ENCODE peak calls at places on chromosomes 2 and 18, in ten cellular contexts. One of them, this sample, is unnamed.

GRCh38 chr2:71100195-71100964 is 29.6 kb downstream of the MCEE start:
- DNase-seq in HCT116: peak; percentile 51
- DNase-seq in keratinocyte: peak; percentile 17
- DNase-seq in mammary epithelial cell: peak; percentile 48
- DNase-seq in K562: peak; percentile 85
- DNase-seq in fibroblast of lung: peak; percentile 74
- DNase-seq in A549: peak; percentile 74
- DNase-seq in OCI-LY7: peak; percentile 52
- DNase-seq in HepG2: peak; percentile 57
- DNase-seq in PC-3: peak; percentile 74
- DNase-seq in this sample: peak; percentile 92

GRCh38 chr2:178277741-178278197 is 83.5 kb downstream of the OSBPL6 start:
- DNase-seq in HCT116: no peak
- DNase-seq in keratinocyte: no peak
- DNase-seq in mammary epithelial cell: no peak
- DNase-seq in K562: peak; percentile 64
- DNase-seq in fibroblast of lung: peak; percentile 15
- DNase-seq in A549: no peak
- DNase-seq in OCI-LY7: no peak
- DNase-seq in HepG2: peak; percentile 86
- DNase-seq in PC-3: no peak
- DNase-seq in this sample: no peak

GRCh38 chr18:45517181-45517741 is 98.0 kb upstream of the SLC14A2 start:
- DNase-seq in HCT116: no peak
- DNase-seq in keratinocyte: no peak
- DNase-seq in mammary epithelial cell: no peak
- DNase-seq in K562: no peak
- DNase-seq in fibroblast of lung: peak; percentile 59
- DNase-seq in A549: no peak
- DNase-seq in OCI-LY7: no peak
- DNase-seq in HepG2: no peak
- DNase-seq in PC-3: no peak
- DNase-seq in this sample: no peak

GRCh38 chr2:235729182-235729929 is 235.5 kb downstream of the AGAP1 start:
- DNase-seq in HCT116: no peak
- DNase-seq in keratinocyte: no peak
- DNase-seq in mammary epithelial cell: no peak
- DNase-seq in K562: no peak
- DNase-seq in fibroblast of lung: no peak
- DNase-seq in A549: no peak
- DNase-seq in OCI-LY7: no peak
- DNase-seq in HepG2: no peak
- DNase-seq in PC-3: no peak
- DNase-seq in this sample: no peak

GRCh38 chr2:147033046-147033445 is 811.8 kb upstream of the ACVR2A start:
- DNase-seq in HCT116: no peak
- DNase-seq in keratinocyte: no peak
- DNase-seq in mammary epithelial cell: no peak
- DNase-seq in K562: no peak
- DNase-seq in fibroblast of lung: no peak
- DNase-seq in A549: no peak
- DNase-seq in OCI-LY7: no peak
- DNase-seq in HepG2: no peak
- DNase-seq in PC-3: peak; percentile 77
- DNase-seq in this sample: no peak

GRCh38 chr2:112480540-112481049 is 1.4 kb upstream of the TTL start:
- DNase-seq in HCT116: no peak
- DNase-seq in keratinocyte: no peak
- DNase-seq in mammary epithelial cell: no peak
- DNase-seq in K562: peak; percentile 38
- DNase-seq in fibroblast of lung: no peak
- DNase-seq in A549: peak; percentile 53
- DNase-seq in OCI-LY7: no peak
- DNase-seq in HepG2: peak; percentile 24
- DNase-seq in PC-3: no peak
- DNase-seq in this sample: no peak

GRCh38 chr2:99615247-99615771 is 125.5 kb upstream of the REV1 start:
- DNase-seq in HCT116: peak; percentile 21
- DNase-seq in keratinocyte: no peak
- DNase-seq in mammary epithelial cell: no peak
- DNase-seq in K562: no peak
- DNase-seq in fibroblast of lung: no peak
- DNase-seq in A549: peak; percentile 30
- DNase-seq in OCI-LY7: no peak
- DNase-seq in HepG2: peak; percentile 33
- DNase-seq in PC-3: peak; percentile 16
- DNase-seq in this sample: no peak

GRCh38 chr2:228768818-228769217 is 502.3 kb downstream of the PID1 start:
- DNase-seq in HCT116: no peak
- DNase-seq in keratinocyte: no peak
- DNase-seq in mammary epithelial cell: peak; percentile 45
- DNase-seq in K562: no peak
- DNase-seq in fibroblast of lung: peak; percentile 91
- DNase-seq in A549: no peak
- DNase-seq in OCI-LY7: no peak
- DNase-seq in HepG2: no peak
- DNase-seq in PC-3: peak; percentile 72
- DNase-seq in this sample: no peak

GRCh38 chr2:109614715-109615636 is 812 bp downstream of the SOWAHC start:
- DNase-seq in HCT116: no peak
- DNase-seq in keratinocyte: no peak
- DNase-seq in mammary epithelial cell: peak; percentile 37
- DNase-seq in K562: no peak
- DNase-seq in fibroblast of lung: no peak
- DNase-seq in A549: peak; percentile 31
- DNase-seq in OCI-LY7: no peak
- DNase-seq in HepG2: no peak
- DNase-seq in PC-3: no peak
- DNase-seq in this sample: peak; percentile 63

GRCh38 chr2:109284816-109285215 is 155.8 kb downstream of the SH3RF3 start:
- DNase-seq in HCT116: no peak
- DNase-seq in keratinocyte: no peak
- DNase-seq in mammary epithelial cell: no peak
- DNase-seq in K562: no peak
- DNase-seq in fibroblast of lung: peak; percentile 86
- DNase-seq in A549: no peak
- DNase-seq in OCI-LY7: no peak
- DNase-seq in HepG2: no peak
- DNase-seq in PC-3: no peak
- DNase-seq in this sample: peak; percentile 74

GRCh38 chr2:180742809-180743208 is 237.6 kb upstream of the UBE2E3 start:
- DNase-seq in HCT116: no peak
- DNase-seq in keratinocyte: peak; percentile 60
- DNase-seq in mammary epithelial cell: peak; percentile 70
- DNase-seq in K562: no peak
- DNase-seq in fibroblast of lung: no peak
- DNase-seq in A549: peak; percentile 67
- DNase-seq in OCI-LY7: no peak
- DNase-seq in HepG2: peak; percentile 34
- DNase-seq in PC-3: peak; percentile 87
- DNase-seq in this sample: no peak

GRCh38 chr2:136212426-136213378 is 94.8 kb upstream of the CXCR4 start:
- DNase-seq in HCT116: no peak
- DNase-seq in keratinocyte: no peak
- DNase-seq in mammary epithelial cell: no peak
- DNase-seq in K562: no peak
- DNase-seq in fibroblast of lung: no peak
- DNase-seq in A549: no peak
- DNase-seq in OCI-LY7: peak; percentile 79
- DNase-seq in HepG2: no peak
- DNase-seq in PC-3: no peak
- DNase-seq in this sample: no peak

GRCh38 chr2:190670182-190670946 is 21.5 kb downstream of the NAB1 start:
- DNase-seq in HCT116: no peak
- DNase-seq in keratinocyte: no peak
- DNase-seq in mammary epithelial cell: no peak
- DNase-seq in K562: no peak
- DNase-seq in fibroblast of lung: no peak
- DNase-seq in A549: no peak
- DNase-seq in OCI-LY7: no peak
- DNase-seq in HepG2: no peak
- DNase-seq in PC-3: no peak
- DNase-seq in this sample: no peak

GRCh38 chr2:97931118-97931850 is 64.5 kb downstream of the TMEM131 start:
- DNase-seq in HCT116: no peak
- DNase-seq in keratinocyte: no peak
- DNase-seq in mammary epithelial cell: no peak
- DNase-seq in K562: no peak
- DNase-seq in fibroblast of lung: no peak
- DNase-seq in A549: no peak
- DNase-seq in OCI-LY7: peak; percentile 71
- DNase-seq in HepG2: no peak
- DNase-seq in PC-3: no peak
- DNase-seq in this sample: no peak

GRCh38 chr2:100059638-100060037 is 82.8 kb downstream of the AFF3 start:
- DNase-seq in HCT116: no peak
- DNase-seq in keratinocyte: no peak
- DNase-seq in mammary epithelial cell: no peak
- DNase-seq in K562: no peak
- DNase-seq in fibroblast of lung: no peak
- DNase-seq in A549: no peak
- DNase-seq in OCI-LY7: no peak
- DNase-seq in HepG2: no peak
- DNase-seq in PC-3: no peak
- DNase-seq in this sample: no peak

GRCh38 chr18:3463052-3463451 is 13.1 kb downstream of the TGIF1 start:
- DNase-seq in HCT116: no peak
- DNase-seq in keratinocyte: no peak
- DNase-seq in mammary epithelial cell: no peak
- DNase-seq in K562: no peak
- DNase-seq in fibroblast of lung: peak; percentile 48
- DNase-seq in A549: no peak
- DNase-seq in OCI-LY7: no peak
- DNase-seq in HepG2: no peak
- DNase-seq in PC-3: no peak
- DNase-seq in this sample: no peak

GRCh38 chr2:118269408-118270051 is 181.3 kb downstream of the INSIG2 start:
- DNase-seq in HCT116: no peak
- DNase-seq in keratinocyte: no peak
- DNase-seq in mammary epithelial cell: no peak
- DNase-seq in K562: peak; percentile 14
- DNase-seq in fibroblast of lung: no peak
- DNase-seq in A549: peak; percentile 12
- DNase-seq in OCI-LY7: no peak
- DNase-seq in HepG2: peak; percentile 28
- DNase-seq in PC-3: peak; percentile 60
- DNase-seq in this sample: no peak

GRCh38 chr2:128396500-128396891 is 77.8 kb upstream of the HS6ST1 start:
- DNase-seq in HCT116: no peak
- DNase-seq in keratinocyte: no peak
- DNase-seq in mammary epithelial cell: peak; percentile 32
- DNase-seq in K562: no peak
- DNase-seq in fibroblast of lung: no peak
- DNase-seq in A549: no peak
- DNase-seq in OCI-LY7: no peak
- DNase-seq in HepG2: no peak
- DNase-seq in PC-3: peak; percentile 6
- DNase-seq in this sample: no peak
- H3K4me2 ChIP-seq in HCT116: no peak overlapping the region
- H3K4me2 ChIP-seq in keratinocyte: peak overlapping the region; percentile 37
- H3K4me2 ChIP-seq in mammary epithelial cell: no peak overlapping the region
- H3K4me2 ChIP-seq in K562: no peak overlapping the region
- H3K4me2 ChIP-seq in fibroblast of lung: no peak overlapping the region
- H3K4me2 ChIP-seq in A549: no peak overlapping the region
- H3K4me2 ChIP-seq in OCI-LY7: no peak overlapping the region
- H3K4me2 ChIP-seq in HepG2: peak overlapping the region; percentile 66
- H3K4me2 ChIP-seq in PC-3: peak overlapping the region; percentile 14
- H3K4me2 ChIP-seq in this sample: no peak overlapping the region

GRCh38 chr2:126750506-126750905 is 94.5 kb downstream of the GYPC start:
- DNase-seq in HCT116: no peak
- DNase-seq in keratinocyte: no peak
- DNase-seq in mammary epithelial cell: no peak
- DNase-seq in K562: no peak
- DNase-seq in fibroblast of lung: no peak
- DNase-seq in A549: no peak
- DNase-seq in OCI-LY7: no peak
- DNase-seq in HepG2: no peak
- DNase-seq in PC-3: no peak
- DNase-seq in this sample: no peak
- TF ChIP-seq CTCF in HCT116: no peak
- TF ChIP-seq CTCF in keratinocyte: no peak
- TF ChIP-seq CTCF in mammary epithelial cell: no peak
- TF ChIP-seq CTCF in K562: no peak
- TF ChIP-seq CTCF in fibroblast of lung: no peak
- TF ChIP-seq CTCF in A549: no peak
- TF ChIP-seq CTCF in OCI-LY7: no peak
- TF ChIP-seq CTCF in HepG2: no peak
- TF ChIP-seq CTCF in PC-3: no peak
- TF ChIP-seq CTCF in this sample: no peak

DNA sequence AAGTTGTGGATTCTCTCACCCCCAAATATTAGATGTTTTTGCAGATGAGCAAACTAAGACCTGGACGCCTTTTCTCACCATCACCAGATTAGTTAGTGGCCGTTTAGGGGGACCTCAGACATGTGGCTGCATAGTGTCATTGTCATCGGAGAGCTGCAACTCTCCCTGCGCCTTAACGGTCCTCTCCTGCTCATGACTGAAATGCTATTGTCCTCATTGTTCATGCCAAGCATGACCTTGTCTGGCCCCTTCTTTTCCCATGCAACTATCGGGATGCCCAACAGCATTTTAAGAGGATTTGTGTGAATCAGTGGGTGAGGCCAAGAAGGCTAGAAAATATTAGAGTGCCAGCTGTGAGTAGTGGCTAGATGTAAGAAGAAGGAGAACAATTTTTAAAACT is 174.2 kb downstream of the SOCS6 start:
- DNase-seq in HCT116: no peak
- DNase-seq in keratinocyte: no peak
- DNase-seq in mammary epithelial cell: no peak
- DNase-seq in K562: no peak
- DNase-seq in fibroblast of lung: no peak
- DNase-seq in A549: no peak
- DNase-seq in OCI-LY7: no peak
- DNase-seq in HepG2: no peak
- DNase-seq in PC-3: no peak
- DNase-seq in this sample: no peak
- H3K27ac ChIP-seq in HCT116: no peak overlapping the region
- H3K27ac ChIP-seq in keratinocyte: no peak overlapping the region
- H3K27ac ChIP-seq in mammary epithelial cell: no peak overlapping the region
- H3K27ac ChIP-seq in K562: no peak overlapping the region
- H3K27ac ChIP-seq in fibroblast of lung: no peak overlapping the region
- H3K27ac ChIP-seq in A549: no peak overlapping the region
- H3K27ac ChIP-seq in OCI-LY7: no peak overlapping the region
- H3K27ac ChIP-seq in HepG2: no peak overlapping the region
- H3K27ac ChIP-seq in PC-3: no peak overlapping the region
- H3K27ac ChIP-seq in this sample: no peak overlapping the region

DNA sequence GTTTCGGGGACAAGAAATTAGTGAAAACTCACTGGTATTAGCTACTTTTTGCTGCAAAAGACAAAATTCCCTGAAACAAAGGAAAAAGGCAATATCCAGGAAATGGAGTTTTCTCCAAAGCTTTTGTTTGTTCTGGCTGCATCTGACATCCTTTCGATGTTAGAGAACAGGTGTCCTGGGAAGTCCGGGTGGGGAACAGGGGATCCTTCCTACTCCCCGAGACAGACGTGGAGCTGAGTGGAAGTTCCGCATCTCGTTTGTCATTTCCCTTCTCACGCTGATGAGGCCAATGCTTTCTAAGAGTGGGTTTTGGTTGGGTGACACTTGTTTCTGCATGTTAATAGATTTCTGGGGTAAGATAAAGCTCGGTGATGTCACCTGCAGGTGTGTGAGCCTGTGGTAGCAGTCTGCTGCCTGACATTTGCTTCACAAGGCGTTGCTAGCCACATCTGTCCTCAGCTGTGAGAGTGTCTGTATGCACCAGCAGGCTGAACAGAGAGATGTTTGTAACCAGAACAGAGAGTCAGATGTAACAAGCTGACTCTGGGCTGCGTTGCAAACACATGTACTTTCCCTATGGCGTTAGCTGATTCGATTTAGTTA is 125.9 kb downstream of the ACOXL start:
- DNase-seq in HCT116: no peak
- DNase-seq in keratinocyte: no peak
- DNase-seq in mammary epithelial cell: no peak
- DNase-seq in K562: no peak
- DNase-seq in fibroblast of lung: no peak
- DNase-seq in A549: no peak
- DNase-seq in OCI-LY7: peak; percentile 88
- DNase-seq in HepG2: no peak
- DNase-seq in PC-3: no peak
- DNase-seq in this sample: no peak
- H3K4me2 ChIP-seq in HCT116: no peak overlapping the region
- H3K4me2 ChIP-seq in keratinocyte: no peak overlapping the region
- H3K4me2 ChIP-seq in mammary epithelial cell: no peak overlapping the region
- H3K4me2 ChIP-seq in K562: no peak overlapping the region
- H3K4me2 ChIP-seq in fibroblast of lung: no peak overlapping the region
- H3K4me2 ChIP-seq in A549: no peak overlapping the region
- H3K4me2 ChIP-seq in OCI-LY7: peak overlapping the region; percentile 86
- H3K4me2 ChIP-seq in HepG2: no peak overlapping the region
- H3K4me2 ChIP-seq in PC-3: no peak overlapping the region
- H3K4me2 ChIP-seq in this sample: no peak overlapping the region